ENCODE peak calls at places on chromosomes 13 and 19, in four cellular contexts. One of them, this sample, is unnamed.

GRCh38 chr19:11012507-11012906 is 51.7 kb downstream of the SMARCA4 start:
- DNase-seq in mesendoderm: no peak
- DNase-seq in aorta: no peak
- DNase-seq in A673: no peak
- DNase-seq in this sample: no peak

GRCh38 chr13:100533588-100534041 is 55.0 kb downstream of the GGACT start:
- DNase-seq in aorta: no peak
- DNase-seq in mesendoderm: no peak
- DNase-seq in A673: no peak
- DNase-seq in this sample: no peak

GRCh38 chr13:43269037-43269476 is 245.7 kb downstream of the DNAJC15 start:
- DNase-seq in A673: no peak
- DNase-seq in aorta: no peak
- DNase-seq in mesendoderm: no peak
- DNase-seq in this sample: peak; percentile 62

GRCh38 chr13:26295812-26296211 is 41.9 kb downstream of the CDK8 start:
- DNase-seq in aorta: no peak
- DNase-seq in mesendoderm: no peak
- DNase-seq in A673: no peak
- DNase-seq in this sample: no peak

GRCh38 chr13:48160879-48161278 is 66.0 kb upstream of the MED4 start:
- DNase-seq in mesendoderm: no peak
- DNase-seq in A673: peak; percentile 39
- DNase-seq in aorta: no peak
- DNase-seq in this sample: no peak

GRCh38 chr19:58325623-58326022 is 1.2 kb upstream of the ZSCAN22 start:
- DNase-seq in aorta: no peak
- DNase-seq in mesendoderm: no peak
- DNase-seq in A673: no peak
- DNase-seq in this sample: no peak

GRCh38 chr13:80337706-80338105 is 3.2 kb downstream of the SPRY2 start:
- DNase-seq in aorta: no peak
- DNase-seq in mesendoderm: no peak
- DNase-seq in A673: no peak
- DNase-seq in this sample: no peak

GRCh38 chr19:16445238-16446107 is 26.3 kb downstream of the EPS15L1 start:
- DNase-seq in mesendoderm: no peak
- DNase-seq in A673: no peak
- DNase-seq in aorta: no peak
- DNase-seq in this sample: peak; percentile 27

GRCh38 chr13:33676045-33676699 is 141.8 kb upstream of the RFC3 start:
- DNase-seq in mesendoderm: no peak
- DNase-seq in aorta: no peak
- DNase-seq in A673: no peak
- DNase-seq in this sample: peak; percentile 44

GRCh38 chr13:106349080-106349841 is 186.2 kb downstream of the EFNB2 start:
- DNase-seq in A673: no peak
- DNase-seq in aorta: peak; percentile 73
- DNase-seq in mesendoderm: peak; percentile 79
- DNase-seq in this sample: peak; percentile 69

GRCh38 chr19:17490411-17490810 is 20.1 kb downstream of the SLC27A1 start:
- DNase-seq in A673: no peak
- DNase-seq in aorta: no peak
- DNase-seq in mesendoderm: no peak
- DNase-seq in this sample: no peak

GRCh38 chr13:113849546-113849945 is 14.3 kb downstream of the GAS6 start:
- DNase-seq in mesendoderm: no peak
- DNase-seq in A673: no peak
- DNase-seq in aorta: no peak
- DNase-seq in this sample: no peak

GRCh38 chr19:44689290-44690130 is 9.4 kb upstream of the CEACAM16 start:
- DNase-seq in A673: peak; percentile 76
- DNase-seq in aorta: peak; percentile 92
- DNase-seq in mesendoderm: peak; percentile 82
- DNase-seq in this sample: peak; percentile 85

GRCh38 chr13:70162141-70162540 is 53.9 kb upstream of the KLHL1 start:
- DNase-seq in A673: no peak
- DNase-seq in mesendoderm: peak; percentile 4
- DNase-seq in aorta: no peak
- DNase-seq in this sample: no peak

GRCh38 chr19:50639121-50640112 is at the start of gene SYT3:
- DNase-seq in aorta: peak; percentile 82
- DNase-seq in A673: peak; percentile 81
- DNase-seq in mesendoderm: peak; percentile 71
- DNase-seq in this sample: peak; percentile 20

GRCh38 chr19:38740252-38740592 is 4.1 kb downstream of the CAPN12 start:
- DNase-seq in aorta: no peak
- DNase-seq in A673: no peak
- DNase-seq in mesendoderm: no peak
- DNase-seq in this sample: no peak

GRCh38 chr19:12866416-12867119 is 14.7 kb downstream of the DNASE2 start:
- DNase-seq in A673: no peak
- DNase-seq in mesendoderm: no peak
- DNase-seq in aorta: no peak
- DNase-seq in this sample: no peak

GRCh38 chr19:19558636-19559035 is 20.6 kb downstream of the CILP2 start:
- DNase-seq in aorta: no peak
- DNase-seq in mesendoderm: no peak
- DNase-seq in A673: no peak
- DNase-seq in this sample: no peak

GRCh38 chr13:84607614-84608013 is 725.3 kb upstream of the SLITRK1 start:
- DNase-seq in mesendoderm: no peak
- DNase-seq in aorta: peak; percentile 77
- DNase-seq in A673: no peak
- DNase-seq in this sample: no peak

GRCh38 chr13:95191821-95192220 is 109.4 kb downstream of the ABCC4 start:
- DNase-seq in A673: peak; percentile 91
- DNase-seq in mesendoderm: peak; percentile 82
- DNase-seq in aorta: peak; percentile 90
- DNase-seq in this sample: peak; percentile 83

GRCh38 chr13:112992931-112993700 is 24.1 kb downstream of the MCF2L start:
- DNase-seq in mesendoderm: no peak
- DNase-seq in aorta: no peak
- DNase-seq in A673: no peak
- DNase-seq in this sample: no peak

GRCh38 chr13:32731576-32731975 is 145.3 kb downstream of the PDS5B start:
- DNase-seq in A673: peak; percentile 8
- DNase-seq in mesendoderm: no peak
- DNase-seq in aorta: no peak
- DNase-seq in this sample: no peak

GRCh38 chr13:25037057-25037813 is 58.7 kb upstream of the PABPC3 start:
- DNase-seq in mesendoderm: peak; percentile 91
- DNase-seq in aorta: no peak
- DNase-seq in A673: peak; percentile 75
- DNase-seq in this sample: peak; percentile 47

GRCh38 chr13:30429721-30430694 is 7.7 kb downstream of the UBE2L5 start:
- DNase-seq in A673: peak; percentile 58
- DNase-seq in mesendoderm: peak; percentile 50
- DNase-seq in aorta: no peak
- DNase-seq in this sample: no peak

GRCh38 chr19:50723069-50723468 is at the start of gene CLEC11A:
- DNase-seq in A673: peak; percentile 75
- DNase-seq in mesendoderm: peak; percentile 58
- DNase-seq in aorta: no peak
- DNase-seq in this sample: peak; percentile 38

GRCh38 chr19:10211071-10211470 is 16.3 kb upstream of the DNMT1 start:
- DNase-seq in aorta: no peak
- DNase-seq in A673: no peak
- DNase-seq in mesendoderm: no peak
- DNase-seq in this sample: no peak

GRCh38 chr19:3110126-3110825 is 16.1 kb downstream of the GNA11 start:
- DNase-seq in mesendoderm: no peak
- DNase-seq in A673: no peak
- DNase-seq in aorta: no peak
- DNase-seq in this sample: no peak

GRCh38 chr19:3108775-3109174 is 14.6 kb downstream of the GNA11 start:
- DNase-seq in mesendoderm: peak; percentile 76
- DNase-seq in aorta: no peak
- DNase-seq in A673: peak; percentile 77
- DNase-seq in this sample: peak; percentile 72

GRCh38 chr19:3107658-3108057 is 13.5 kb downstream of the GNA11 start:
- DNase-seq in mesendoderm: no peak
- DNase-seq in aorta: no peak
- DNase-seq in A673: no peak
- DNase-seq in this sample: no peak

GRCh38 chr19:3111586-3112247 is 17.6 kb downstream of the GNA11 start:
- DNase-seq in aorta: no peak
- DNase-seq in mesendoderm: no peak
- DNase-seq in A673: no peak
- DNase-seq in this sample: no peak

DNA sequence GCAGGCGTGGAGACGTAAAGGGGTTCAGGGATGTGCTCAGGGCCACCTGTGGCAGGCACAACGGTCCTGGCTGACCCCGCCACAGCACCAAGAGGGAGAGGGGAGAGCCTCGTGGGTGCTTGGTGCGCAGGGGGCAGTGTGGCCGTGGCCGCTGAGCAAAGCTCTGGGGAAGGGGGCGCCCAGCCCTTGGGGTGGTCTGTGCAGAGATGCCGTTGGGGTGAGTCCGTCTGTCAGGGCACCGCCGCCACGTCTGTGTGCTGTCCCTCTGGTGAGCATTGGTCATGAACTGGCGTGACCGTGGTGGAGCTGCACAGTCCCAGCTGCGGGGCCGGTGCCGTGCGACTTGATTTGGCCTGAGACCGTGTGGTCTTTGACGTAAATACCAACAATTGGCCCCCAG is 15.3 kb downstream of the GNA11 start:
- DNase-seq in aorta: no peak
- DNase-seq in mesendoderm: no peak
- DNase-seq in A673: no peak
- DNase-seq in this sample: no peak
- H3K4me1 ChIP-seq in aorta: no peaks in the 10 kb centered on the region
- H3K4me1 ChIP-seq in mesendoderm: no peaks in the 10 kb centered on the region
- H3K4me1 ChIP-seq in A673: no peaks in the 10 kb centered on the region
- H3K4me1 ChIP-seq in this sample: peaks cover 40% of the 10 kb centered on the region

GRCh38 chr19:40681039-40681438 is 9.4 kb downstream of the NUMBL start:
- DNase-seq in mesendoderm: no peak
- DNase-seq in A673: no peak
- DNase-seq in aorta: no peak
- DNase-seq in this sample: no peak
- H3K4me1 ChIP-seq in mesendoderm: no peaks in the 10 kb centered on the region
- H3K4me1 ChIP-seq in A673: no peaks in the 10 kb centered on the region
- H3K4me1 ChIP-seq in aorta: no peaks in the 10 kb centered on the region
- H3K4me1 ChIP-seq in this sample: no peaks in the 10 kb centered on the region

GRCh38 chr19:33953592-33953991 is 156.9 kb downstream of the KCTD15 start:
- DNase-seq in mesendoderm: no peak
- DNase-seq in A673: no peak
- DNase-seq in aorta: no peak
- DNase-seq in this sample: no peak

GRCh38 chr19:33950141-33950805 is 153.6 kb downstream of the KCTD15 start:
- DNase-seq in aorta: no peak
- DNase-seq in mesendoderm: no peak
- DNase-seq in A673: no peak
- DNase-seq in this sample: no peak

GRCh38 chr19:33954686-33955085 is 158.0 kb downstream of the KCTD15 start:
- DNase-seq in aorta: no peak
- DNase-seq in A673: no peak
- DNase-seq in mesendoderm: no peak
- DNase-seq in this sample: no peak

GRCh38 chr19:33956941-33957340 is 160.3 kb downstream of the KCTD15 start:
- DNase-seq in mesendoderm: no peak
- DNase-seq in A673: no peak
- DNase-seq in aorta: no peak
- DNase-seq in this sample: no peak

DNA sequence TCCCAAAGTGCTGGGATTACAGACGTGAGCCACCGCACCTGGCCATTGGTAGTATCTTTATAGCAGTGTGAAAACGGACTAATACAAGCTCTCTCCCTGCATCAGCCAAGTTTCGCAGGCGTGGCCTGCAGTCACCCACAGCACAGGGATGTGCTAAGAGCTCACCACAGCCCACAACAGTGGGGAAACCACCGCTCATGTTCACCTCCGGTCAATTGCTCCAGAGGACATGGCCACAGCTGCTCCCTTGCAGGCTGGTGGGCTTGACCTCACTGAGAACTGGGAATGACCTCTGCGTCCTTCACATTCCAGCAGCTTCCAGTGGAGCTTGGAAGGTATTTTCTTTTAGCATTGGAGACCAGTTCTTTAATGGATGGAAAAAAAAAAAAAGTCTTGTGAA is 156.4 kb downstream of the KCTD15 start:
- DNase-seq in mesendoderm: no peak
- DNase-seq in aorta: no peak
- DNase-seq in A673: no peak
- DNase-seq in this sample: no peak
- H3K4me1 ChIP-seq in mesendoderm: no peaks in the 10 kb centered on the region
- H3K4me1 ChIP-seq in aorta: no peaks in the 10 kb centered on the region
- H3K4me1 ChIP-seq in A673: no peaks in the 10 kb centered on the region
- H3K4me1 ChIP-seq in this sample: no peaks in the 10 kb centered on the region

GRCh38 chr13:45332831-45333219 is 8.2 kb downstream of the TPT1 start:
- DNase-seq in mesendoderm: no peak
- DNase-seq in aorta: no peak
- DNase-seq in A673: no peak
- DNase-seq in this sample: no peak

GRCh38 chr13:45335397-45336024 is 5.5 kb downstream of the TPT1 start:
- DNase-seq in A673: no peak
- DNase-seq in mesendoderm: no peak
- DNase-seq in aorta: no peak
- DNase-seq in this sample: no peak

GRCh38 chr13:45333251-45333972 is 7.6 kb downstream of the TPT1 start:
- DNase-seq in aorta: no peak
- DNase-seq in mesendoderm: no peak
- DNase-seq in A673: no peak
- DNase-seq in this sample: no peak

GRCh38 chr13:45336025-45336800 is 4.8 kb downstream of the TPT1 start:
- DNase-seq in mesendoderm: no peak
- DNase-seq in A673: no peak
- DNase-seq in aorta: no peak
- DNase-seq in this sample: no peak

GRCh38 chr13:45333973-45334922 is 6.7 kb downstream of the TPT1 start:
- DNase-seq in mesendoderm: no peak
- DNase-seq in aorta: no peak
- DNase-seq in A673: no peak
- DNase-seq in this sample: no peak
- H3K4me1 ChIP-seq in mesendoderm: peaks cover 6% of the 10 kb centered on the region
- H3K4me1 ChIP-seq in aorta: peaks cover 2% of the 10 kb centered on the region
- H3K4me1 ChIP-seq in A673: peaks cover 98% of the 10 kb centered on the region
- H3K4me1 ChIP-seq in this sample: peaks cover 20% of the 10 kb centered on the region

DNA sequence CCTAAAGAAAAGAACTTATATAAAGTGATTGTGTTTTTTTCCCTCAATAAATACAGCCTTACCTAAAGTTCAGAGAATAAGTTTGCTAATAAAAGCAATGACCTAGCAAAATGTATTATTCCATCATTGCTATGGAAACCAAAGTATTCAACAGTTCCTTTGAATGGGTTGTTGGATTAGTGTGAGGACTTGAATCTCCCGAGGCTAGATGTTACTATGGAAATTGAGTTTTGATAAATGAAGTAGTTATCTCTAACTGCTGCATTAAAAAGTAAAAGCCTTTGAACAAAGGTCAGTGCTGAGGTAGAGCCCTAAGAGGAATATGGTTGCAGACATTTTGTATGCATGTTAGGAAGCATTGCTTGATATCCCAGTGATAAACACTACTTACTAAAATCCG is 6.2 kb downstream of the KLF5 start:
- DNase-seq in mesendoderm: peak; percentile 37
- DNase-seq in aorta: no peak
- DNase-seq in A673: no peak
- DNase-seq in this sample: no peak
- H3K4me1 ChIP-seq in mesendoderm: no peaks in the 10 kb centered on the region
- H3K4me1 ChIP-seq in aorta: peaks cover 2% of the 10 kb centered on the region
- H3K4me1 ChIP-seq in A673: no peaks in the 10 kb centered on the region
- H3K4me1 ChIP-seq in this sample: no peaks in the 10 kb centered on the region

This sample was measured in transverse colon.